ENCODE peak calls at places on chromosome 18, in nine cellular contexts. Q is stomach, I is left ventricle myocardium inferior, X is Peyer's patch, W is upper lobe of right lung, M is cardiac muscle cell, U is neural progenitor cell, V is psoas muscle, C is thyroid gland. S is an unnamed sample. For H3K36me3, the result is how much of the 10 kb centered on the place peaks cover.

GRCh38 chr18:9869713-9870430 is 15.9 kb upstream of the TXNDC2 start:
- DNase-seq in X (peak), W (no peak), U (no peak), Q (no peak), C (no peak), V (no peak), I (no peak), M (peak), S (no peak)

GRCh38 chr18:48553236-48553635 is 14.4 kb downstream of the CTIF start:
- DNase-seq in W (no peak), I (no peak), X (no peak), V (no peak), C (no peak), M (no peak), U (no peak), Q (no peak), S (no peak)

GRCh38 chr18:58135806-58136331 is 91.8 kb downstream of the NEDD4L start:
- DNase-seq in I (no peak), M (peak), U (peak), C (peak), Q (peak), W (no peak), X (peak), V (no peak), S (peak)

GRCh38 chr18:44729631-44730101 is 49.0 kb downstream of the SETBP1 start:
- DNase-seq in I (no peak), Q (no peak), M (peak), W (no peak), X (no peak), V (no peak), C (no peak), U (no peak), S (peak)

GRCh38 chr18:47331051-47331450 is 79.6 kb upstream of the SKOR2 start:
- DNase-seq in M (no peak), X (no peak), U (no peak), W (no peak), V (no peak), C (no peak), Q (no peak), I (no peak), S (no peak)

GRCh38 chr18:3262234-3263171 is 570 bp downstream of the MYL12B start:
- DNase-seq in M (peak), W (no peak), U (no peak), X (no peak), Q (no peak), I (no peak), V (peak), C (no peak), S (peak)

GRCh38 chr18:62678847-62679535 is 36.4 kb upstream of the PHLPP1 start:
- DNase-seq in I (no peak), M (no peak), V (no peak), W (no peak), X (no peak), U (peak), C (no peak), Q (no peak), S (no peak)

GRCh38 chr18:67092141-67092540 is 424.4 kb downstream of the DSEL start:
- DNase-seq in W (no peak), V (no peak), M (no peak), I (no peak), C (no peak), X (no peak), U (peak), Q (no peak), S (no peak)

GRCh38 chr18:5891361-5892215 is 3.7 kb downstream of the TMEM200C start:
- DNase-seq in W (peak), M (no peak), C (no peak), X (no peak), I (no peak), U (no peak), Q (no peak), V (peak), S (no peak)
- H3K4me3 ChIP-seq in W (no peak), M (no peak), C (no peak), X (peak), I (peak), U (peak), Q (peak), V (peak), S (no peak)

DNA sequence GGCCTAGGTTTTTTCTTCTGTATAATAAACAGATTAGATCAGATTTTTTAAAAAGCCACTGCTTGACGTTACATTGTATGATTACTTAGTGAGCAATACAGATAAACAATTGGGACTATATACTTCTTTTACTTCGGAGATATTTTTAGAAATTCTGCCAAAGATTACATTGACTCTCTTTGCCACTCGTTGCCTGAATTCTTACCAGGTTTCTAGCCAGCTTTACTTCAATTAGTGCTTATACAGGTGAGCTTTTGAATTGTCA is 156.6 kb downstream of the HAUS1 start:
- DNase-seq in W (no peak), X (no peak), C (no peak), M (no peak), Q (no peak), V (no peak), I (no peak), U (no peak), S (no peak)
- H3K36me3 ChIP-seq in W (under half), X (under half), C (under half), M (under half), Q (under half), V (under half), I (under half), U (under half), S (under half)

GRCh38 chr18:50679656-50680055 is 119.8 kb downstream of the MAPK4 start:
- DNase-seq in I (no peak), C (no peak), Q (no peak), U (no peak), V (no peak), W (no peak), M (no peak), X (no peak), S (no peak)

GRCh38 chr18:50675043-50675442 is 115.2 kb downstream of the MAPK4 start:
- DNase-seq in X (no peak), Q (no peak), M (no peak), C (no peak), U (no peak), V (no peak), I (no peak), W (no peak), S (no peak)

GRCh38 chr18:50678651-50679415 is 118.9 kb downstream of the MAPK4 start:
- DNase-seq in X (no peak), C (no peak), M (no peak), V (no peak), Q (no peak), W (no peak), I (no peak), U (no peak), S (no peak)

GRCh38 chr18:50671376-50671775 is 111.5 kb downstream of the MAPK4 start:
- DNase-seq in V (no peak), M (peak), U (no peak), C (no peak), W (no peak), X (no peak), I (no peak), Q (no peak), S (no peak)

GRCh38 chr18:50674307-50674706 is 114.4 kb downstream of the MAPK4 start:
- DNase-seq in Q (no peak), X (no peak), U (no peak), I (peak), W (no peak), C (no peak), M (no peak), V (no peak), S (no peak)
- TF ChIP-seq CTCF in Q (no peak), X (no peak), U (no peak), I (no peak), W (no peak), C (no peak), M (no peak), V (no peak), S (no peak)

GRCh38 chr18:21686282-21687105 is 18.1 kb downstream of the ABHD3 start:
- DNase-seq in W (no peak), M (peak), V (no peak), C (no peak), I (no peak), X (peak), U (no peak), Q (peak), S (no peak)

GRCh38 chr18:21684731-21685130 is 19.8 kb downstream of the ABHD3 start:
- DNase-seq in X (no peak), M (no peak), U (no peak), V (no peak), I (no peak), Q (no peak), C (no peak), W (no peak), S (no peak)

GRCh38 chr18:21678897-21679296 is 25.7 kb downstream of the ABHD3 start:
- DNase-seq in U (no peak), C (no peak), X (no peak), V (no peak), Q (no peak), M (no peak), W (no peak), I (no peak), S (no peak)

GRCh38 chr18:21680148-21680547 is 24.4 kb downstream of the ABHD3 start:
- DNase-seq in I (no peak), V (no peak), X (peak), U (no peak), W (no peak), C (no peak), Q (no peak), M (no peak), S (no peak)

GRCh38 chr18:21682276-21683051 is 22.1 kb downstream of the ABHD3 start:
- DNase-seq in V (no peak), X (no peak), M (peak), W (no peak), U (peak), I (no peak), C (peak), Q (no peak), S (no peak)
- H3K4me3 ChIP-seq in V (peak), X (peak), M (no peak), W (peak), U (no peak), I (peak), C (peak), Q (peak), S (no peak)